ENCODE peak calls at places on chromosomes 1 and 21, in six cellular contexts. E is lower leg skin, Y is fibroblast of mammary gland, M is NB4, X is cardiac muscle cell, L is cardiac fibroblast. Z is an unnamed sample.

GRCh38 chr1:235060607-235061470 is 67.8 kb downstream of the TOMM20 start:
- DNase-seq in E (peak), Y (no peak), M (no peak), X (peak), L (peak), Z (no peak)

GRCh38 chr1:212366901-212367300 is 47.8 kb downstream of the PACC1 start:
- DNase-seq in E (no peak), Y (peak), M (no peak), X (peak), L (peak), Z (no peak)

GRCh38 chr21:41857771-41858300 is 21.3 kb downstream of the PRDM15 start:
- DNase-seq in E (no peak), Y (no peak), M (no peak), X (no peak), L (no peak), Z (no peak)

GRCh38 chr1:15310544-15310943 is 63.5 kb downstream of the FHAD1 start:
- DNase-seq in E (no peak), Y (no peak), M (no peak), X (no peak), L (no peak), Z (no peak)

GRCh38 chr1:40902634-40902897 is 40.4 kb upstream of the CITED4 start:
- DNase-seq in E (no peak), Y (no peak), M (no peak), X (no peak), L (no peak), Z (no peak)

GRCh38 chr1:110011527-110012041 is 22.8 kb upstream of the STRIP1 start:
- DNase-seq in E (no peak), Y (peak), M (peak), X (peak), L (peak), Z (peak)

GRCh38 chr1:196317535-196318522 is 290.4 kb downstream of the KCNT2 start:
- DNase-seq in E (no peak), Y (peak), M (peak), X (peak), L (peak), Z (no peak)

GRCh38 chr1:62462370-62462769 is 25.5 kb downstream of the USP1 start:
- DNase-seq in E (no peak), Y (peak), M (no peak), X (no peak), L (no peak), Z (no peak)

GRCh38 chr1:20753589-20753988 is 21.1 kb upstream of the SH2D5 start:
- DNase-seq in E (no peak), Y (peak), M (no peak), X (no peak), L (peak), Z (no peak)

GRCh38 chr1:203512830-203513578 is 19.1 kb downstream of the OPTC start:
- DNase-seq in E (peak), Y (peak), M (peak), X (peak), L (peak), Z (peak)

GRCh38 chr1:236603896-236604217 is 459 bp downstream of the HEATR1 start:
- DNase-seq in E (no peak), Y (peak), M (no peak), X (peak), L (peak), Z (peak)

GRCh38 chr1:83574749-83575148 is 424.2 kb downstream of the TTLL7 start:
- DNase-seq in E (no peak), Y (no peak), M (no peak), X (no peak), L (no peak), Z (no peak)

GRCh38 chr1:24910751-24911650 is 19.1 kb downstream of the RUNX3 start:
- DNase-seq in E (peak), Y (peak), M (peak), X (peak), L (peak), Z (peak)

GRCh38 chr21:39153373-39153772 is 29.9 kb downstream of the PSMG1 start:
- DNase-seq in E (no peak), Y (peak), M (peak), X (no peak), L (peak), Z (no peak)

GRCh38 chr1:150567717-150568561 is 11.5 kb downstream of the MCL1 start:
- DNase-seq in E (peak), Y (peak), M (no peak), X (peak), L (peak), Z (peak)

GRCh38 chr1:178238722-178239510 is 145.0 kb downstream of the RASAL2 start:
- DNase-seq in E (no peak), Y (peak), M (peak), X (peak), L (peak), Z (no peak)

GRCh38 chr1:245997471-245998258 is 509.4 kb downstream of the SMYD3 start:
- DNase-seq in E (no peak), Y (peak), M (no peak), X (peak), L (peak), Z (no peak)

GRCh38 chr1:215416497-215416896 is 150.6 kb upstream of the KCTD3 start:
- DNase-seq in E (no peak), Y (no peak), M (no peak), X (no peak), L (no peak), Z (no peak)

GRCh38 chr1:17167783-17168479 is 37.0 kb upstream of the PADI1 start:
- DNase-seq in E (no peak), Y (peak), M (no peak), X (peak), L (peak), Z (no peak)

GRCh38 chr1:48710318-48710717 is 66.4 kb downstream of the BEND5 start:
- DNase-seq in E (no peak), Y (no peak), M (no peak), X (no peak), L (no peak), Z (no peak)

GRCh38 chr1:8061673-8062386 is 35.7 kb upstream of the ERRFI1 start:
- DNase-seq in E (no peak), Y (peak), M (no peak), X (peak), L (peak), Z (no peak)

GRCh38 chr21:14603202-14603601 is 57.1 kb upstream of the SAMSN1 start:
- DNase-seq in E (no peak), Y (peak), M (peak), X (peak), L (peak), Z (no peak)

DNA sequence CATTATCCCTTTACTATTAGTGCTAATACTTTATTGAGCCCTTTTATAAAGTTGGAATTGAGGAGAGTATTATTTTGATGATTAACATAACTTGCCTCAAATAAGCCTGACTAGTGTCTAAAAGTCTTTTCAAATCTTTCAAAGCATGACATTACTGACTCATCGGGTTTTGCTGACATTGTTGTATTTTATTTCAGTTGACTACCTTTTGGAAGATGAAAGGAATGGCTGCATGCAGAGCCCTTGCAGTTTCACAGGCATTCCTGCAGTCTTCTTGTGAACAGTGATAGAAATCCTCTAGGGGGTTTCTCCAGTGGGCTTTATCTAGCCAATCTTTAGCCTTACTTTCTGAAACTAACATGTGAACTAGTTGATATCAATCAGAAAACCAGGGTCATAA is 43.0 kb upstream of the TMEM61 start:
- DNase-seq in E (no peak), Y (no peak), M (no peak), X (no peak), L (no peak), Z (no peak)
- TF ChIP-seq CTCF in E (no peak), Y (no peak), M (no peak), X (no peak), L (no peak), Z (no peak)

GRCh38 chr1:152348447-152348846 is 11.4 kb downstream of the FLG2 start:
- DNase-seq in E (no peak), Y (peak), M (peak), X (no peak), L (peak), Z (peak)
- TF ChIP-seq CTCF in E (no peak), Y (peak), M (no peak), X (no peak), L (no peak), Z (no peak)

GRCh38 chr1:27368872-27369703 is 2.3 kb upstream of the MAP3K6 start:
- DNase-seq in E (no peak), Y (peak), M (no peak), X (peak), L (peak), Z (no peak)

GRCh38 chr1:27377760-27378495 is 3.3 kb upstream of the FCN3 start:
- DNase-seq in E (no peak), Y (no peak), M (peak), X (no peak), L (no peak), Z (no peak)

GRCh38 chr1:27374687-27375086 is at the start of gene FCN3:
- DNase-seq in E (no peak), Y (no peak), M (peak), X (no peak), L (no peak), Z (no peak)

GRCh38 chr1:27372022-27372807 is 2.4 kb downstream of the FCN3 start:
- DNase-seq in E (no peak), Y (peak), M (no peak), X (no peak), L (no peak), Z (no peak)

GRCh38 chr1:27372808-27373690 is 1.6 kb downstream of the FCN3 start:
- DNase-seq in E (no peak), Y (no peak), M (no peak), X (peak), L (no peak), Z (no peak)
- TF ChIP-seq CTCF in E (no peak), Y (peak), M (peak), X (peak), L (peak), Z (no peak)

GRCh38 chr1:68165665-68166064 is 66.7 kb downstream of the WLS start:
- DNase-seq in E (no peak), Y (no peak), M (no peak), X (no peak), L (no peak), Z (no peak)

GRCh38 chr1:68164970-68165369 is 67.4 kb downstream of the WLS start:
- DNase-seq in E (no peak), Y (no peak), M (no peak), X (no peak), L (no peak), Z (no peak)

GRCh38 chr1:68163220-68163619 is 69.1 kb downstream of the WLS start:
- DNase-seq in E (no peak), Y (no peak), M (no peak), X (no peak), L (no peak), Z (no peak)

GRCh38 chr1:68160021-68160420 is 72.3 kb downstream of the WLS start:
- DNase-seq in E (no peak), Y (no peak), M (no peak), X (no peak), L (no peak), Z (no peak)

DNA sequence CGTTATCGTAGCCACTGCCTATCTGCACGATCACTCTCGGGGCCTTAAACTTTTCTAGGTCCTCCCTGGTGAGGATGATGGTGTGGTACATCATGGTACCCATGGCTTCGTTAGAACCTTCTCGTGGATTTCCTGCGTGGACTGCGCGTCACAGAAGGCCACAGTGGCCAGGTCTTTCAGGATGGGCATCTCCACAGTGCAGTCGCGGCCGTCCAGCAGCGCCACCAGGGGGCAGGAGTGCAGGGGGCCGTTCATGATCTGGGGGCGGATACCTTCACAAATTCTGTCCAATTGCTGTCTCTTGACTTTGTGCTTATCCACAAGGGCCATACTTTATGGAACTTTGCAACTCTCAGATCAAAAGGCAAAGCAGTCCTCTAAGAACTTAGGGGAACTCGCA is 69.6 kb downstream of the WLS start:
- DNase-seq in E (no peak), Y (no peak), M (peak), X (no peak), L (no peak), Z (no peak)
- TF ChIP-seq CTCF in E (no peak), Y (peak), M (peak), X (peak), L (no peak), Z (peak)

GRCh38 chr1:86502721-86503430 is 34.1 kb downstream of the CLCA1 start:
- DNase-seq in E (peak), Y (no peak), M (no peak), X (peak), L (peak), Z (peak)
- TF ChIP-seq CTCF in E (no peak), Y (no peak), M (no peak), X (no peak), L (no peak), Z (no peak)

Z was measured in activated CD8-positive, alpha-beta T cell treated with anti-CD3 and anti-CD28 coated beads for 36 hours.